ENCODE peak calls at places on chromosomes 2 and 18, in six cellular contexts. D is A549; L is neural progenitor cell; Y is heart left ventricle; U is CD8-positive, alpha-beta T cell; V is left ventricle myocardium inferior. Q is an unnamed sample.

GRCh38 chr2:108271691-108272253 is 16.9 kb upstream of the SULT1C2 start:
- DNase-seq in D (peak), Y (no peak), U (no peak), V (no peak), L (no peak), Q (peak)

GRCh38 chr2:205358351-205358815 is 323.9 kb upstream of the NRP2 start:
- DNase-seq in U (no peak), L (peak), Y (no peak), V (no peak), D (no peak), Q (no peak)

GRCh38 chr2:106990307-106990706 is 104.3 kb upstream of the ST6GAL2 start:
- DNase-seq in Y (no peak), U (no peak), L (no peak), V (no peak), D (no peak), Q (no peak)

GRCh38 chr2:128306081-128306930 is 12.4 kb downstream of the HS6ST1 start:
- DNase-seq in L (peak), Y (peak), D (peak), V (peak), U (no peak), Q (peak)

GRCh38 chr2:223196331-223196730 is 144.3 kb downstream of the KCNE4 start:
- DNase-seq in Y (no peak), L (no peak), V (no peak), U (no peak), D (no peak), Q (no peak)

GRCh38 chr18:74963820-74964446 is 245.0 kb downstream of the PTGR3 start:
- DNase-seq in L (peak), U (no peak), D (no peak), Y (peak), V (no peak), Q (no peak)

GRCh38 chr2:74762789-74763188 is 71.1 kb upstream of the HK2 start:
- DNase-seq in L (no peak), V (no peak), D (no peak), U (no peak), Y (no peak), Q (no peak)

GRCh38 chr2:230879271-230879882 is 14.6 kb downstream of the ITM2C start:
- DNase-seq in U (no peak), Y (no peak), L (no peak), V (no peak), D (no peak), Q (no peak)

GRCh38 chr18:55206941-55207340 is 247.7 kb upstream of the CCDC68 start:
- DNase-seq in D (no peak), V (no peak), L (no peak), Y (no peak), U (no peak), Q (no peak)

GRCh38 chr2:5453224-5453623 is 239.0 kb upstream of the SOX11 start:
- DNase-seq in L (no peak), U (no peak), V (no peak), Y (no peak), D (no peak), Q (no peak)

GRCh38 chr2:235949567-235950472 is 218.4 kb downstream of the GBX2 start:
- DNase-seq in D (no peak), Y (no peak), V (no peak), U (no peak), L (no peak), Q (no peak)

GRCh38 chr2:152740743-152741328 is 22.4 kb downstream of the ARL6IP6 start:
- DNase-seq in L (peak), Y (no peak), V (no peak), U (no peak), D (peak), Q (no peak)

GRCh38 chr2:234514873-234515638 is 18.2 kb upstream of the ARL4C start:
- DNase-seq in V (no peak), L (no peak), U (no peak), Y (no peak), D (no peak), Q (no peak)

GRCh38 chr2:32947076-32947483 is 327 bp downstream of the LTBP1 start:
- DNase-seq in U (no peak), L (no peak), V (no peak), D (peak), Y (peak), Q (no peak)

DNA sequence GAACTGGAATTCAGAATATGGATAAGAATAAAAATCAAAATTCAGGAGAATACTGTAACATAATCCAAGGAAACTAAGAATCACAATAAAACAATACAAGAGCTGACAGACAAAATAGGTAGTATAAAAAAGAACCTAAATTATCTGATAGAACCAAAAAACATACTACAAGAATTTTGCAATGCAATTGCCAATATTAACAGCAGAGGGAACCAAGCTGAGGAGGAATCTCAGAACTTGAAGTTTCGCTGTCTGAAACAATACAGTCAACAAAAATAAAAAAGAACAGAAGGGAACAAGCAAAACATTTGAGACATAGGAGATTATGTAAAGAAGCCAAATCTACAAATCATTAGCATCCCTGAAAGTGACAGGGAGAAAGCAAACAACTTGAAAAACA is 84.1 kb upstream of the GALNT13 start:
- DNase-seq in L (no peak), D (no peak), U (no peak), V (no peak), Y (no peak), Q (no peak)
- TF ChIP-seq CTCF in L (peak), D (peak), U (no peak), V (no peak), Y (no peak), Q (no peak)

GRCh38 chr2:207847807-207848544 is 78.3 kb upstream of the FZD5 start:
- DNase-seq in U (no peak), D (no peak), Y (peak), L (peak), V (no peak), Q (peak)
- H3K27ac ChIP-seq in U (no peak), D (peak), Y (no peak), L (peak), V (peak), Q (peak)

GRCh38 chr2:46706264-46706983 is 209.2 kb downstream of the MCFD2 start:
- DNase-seq in V (no peak), D (no peak), L (peak), Y (no peak), U (no peak), Q (no peak)
- H3K4me3 ChIP-seq in V (no peak), D (no peak), L (no peak), Y (no peak), U (no peak), Q (no peak)

DNA sequence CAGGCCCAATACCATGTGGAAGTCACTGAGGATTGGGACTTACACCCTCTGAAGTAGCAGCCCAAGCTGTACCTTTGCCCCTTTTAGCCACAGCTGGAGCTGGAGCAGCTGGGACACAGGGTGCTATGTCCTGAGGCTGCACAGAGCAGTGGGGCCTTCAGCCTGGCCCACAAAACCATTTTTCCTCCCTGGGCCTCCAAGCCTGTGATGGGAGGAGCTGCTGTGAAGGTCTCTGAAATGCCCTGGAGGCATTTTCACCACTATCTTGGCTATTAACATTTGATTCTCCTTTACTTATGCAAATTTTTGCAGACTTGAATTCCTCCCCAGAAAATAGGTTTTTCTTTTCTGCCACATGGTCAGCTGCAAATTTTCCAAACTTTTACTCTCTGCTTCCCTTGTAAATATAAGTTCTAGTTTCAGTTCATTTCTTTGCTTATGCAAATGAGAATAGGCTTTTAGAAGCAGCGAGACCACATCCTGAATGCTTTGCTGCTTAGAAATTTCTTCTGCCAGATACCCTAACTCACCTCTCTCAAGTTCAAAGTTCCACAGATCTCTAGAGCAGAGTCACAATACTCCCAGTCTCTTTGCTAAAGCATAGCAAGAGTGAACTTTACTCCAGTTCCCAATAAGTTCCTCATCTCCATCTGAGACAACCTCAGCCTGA is 213.8 kb upstream of the MGAT5 start:
- DNase-seq in L (no peak), D (no peak), Y (no peak), V (no peak), U (no peak), Q (no peak)
- TF ChIP-seq CTCF in L (no peak), D (no peak), Y (no peak), V (no peak), U (no peak), Q (no peak)

DNA sequence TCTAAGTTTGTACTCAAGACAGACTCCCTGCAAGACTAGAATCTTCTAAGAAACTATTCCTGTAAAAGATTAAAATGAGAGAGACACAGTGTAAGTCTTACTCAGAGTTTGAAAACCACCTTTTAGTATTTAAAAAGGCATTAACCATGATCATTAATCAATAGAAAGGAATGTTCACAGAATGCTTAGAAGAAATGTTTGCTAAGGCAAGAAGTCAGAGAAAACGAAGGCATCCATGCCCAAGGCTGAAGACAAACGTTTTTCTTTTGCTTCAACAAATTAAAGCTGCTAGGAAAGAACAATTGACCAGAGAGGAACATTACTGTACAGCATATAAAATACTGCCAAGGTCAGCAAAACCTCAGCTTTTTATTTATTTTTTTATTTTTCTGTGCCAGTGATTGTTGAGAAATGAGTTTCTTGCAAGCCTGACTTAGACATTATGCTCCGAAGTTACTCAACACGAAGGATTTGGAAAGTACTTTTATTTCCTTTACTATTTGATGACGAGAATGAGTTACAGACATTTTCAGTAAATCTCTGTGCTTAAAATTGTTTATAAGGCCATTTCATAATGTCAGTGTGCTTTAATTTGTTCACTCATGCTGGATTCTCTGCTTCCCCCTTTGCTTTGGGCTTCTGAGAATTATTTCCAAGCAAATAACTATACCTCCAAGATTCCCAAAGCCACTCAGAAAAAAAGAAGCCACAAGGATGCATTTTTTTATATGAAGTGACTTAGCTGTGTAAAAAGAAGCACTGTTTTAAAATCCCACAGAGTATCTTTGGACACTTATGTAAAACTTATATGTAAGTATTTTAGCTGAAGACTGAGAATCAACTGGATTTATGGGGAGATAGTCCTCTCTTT is 20.5 kb downstream of the RND3 start:
- DNase-seq in D (no peak), V (no peak), Y (no peak), L (no peak), U (no peak), Q (no peak)
- H3K27ac ChIP-seq in D (peak), V (peak), Y (no peak), L (no peak), U (no peak), Q (peak)

Q was measured in heart right ventricle.